ENCODE peak calls at places on chromosomes 12 and 14, in eight cellular contexts. P is mucosa of descending colon, Z is lower leg skin, N is esophagus squamous epithelium, D is uterus, L is stomach, U is gastrocnemius medialis, O is mammary epithelial cell. T is an unnamed sample.

GRCh38 chr14:26531894-26532293 is 65.9 kb downstream of the NOVA1 start:
- DNase-seq in P (no peak), Z (no peak), N (no peak), D (no peak), L (no peak), U (no peak), O (peak; percentile 0), T (no peak)

GRCh38 chr14:77598366-77599050 is 17.9 kb downstream of the SPTLC2 start:
- DNase-seq in P (no peak), Z (no peak), N (no peak), D (no peak), L (no peak), U (no peak), O (no peak), T (no peak)

GRCh38 chr12:110670161-110670701 is 18.7 kb downstream of the HVCN1 start:
- DNase-seq in P (no peak), Z (no peak), N (no peak), D (no peak), L (no peak), U (no peak), O (no peak), T (no peak)

GRCh38 chr12:116172224-116172849 is 105.2 kb downstream of the MED13L start:
- DNase-seq in P (no peak), Z (no peak), N (no peak), D (no peak), L (no peak), U (no peak), O (no peak), T (no peak)

GRCh38 chr14:72741836-72742681 is 151.8 kb downstream of the DPF3 start:
- DNase-seq in P (no peak), Z (peak; percentile 75), N (no peak), D (no peak), L (peak; percentile 13), U (no peak), O (no peak), T (no peak)

GRCh38 chr12:116980083-116980482 is 69.3 kb downstream of the FBXW8 start:
- DNase-seq in P (no peak), Z (no peak), N (no peak), D (no peak), L (no peak), U (no peak), O (no peak), T (no peak)

GRCh38 chr12:40444174-40444573 is 219.4 kb downstream of the LRRK2 start:
- DNase-seq in P (no peak), Z (no peak), N (no peak), D (no peak), L (no peak), U (no peak), O (peak; percentile 1), T (no peak)

GRCh38 chr14:50531595-50532501 is 521 bp downstream of the MAP4K5 start:
- DNase-seq in P (peak; percentile 71), Z (peak; percentile 93), N (peak; percentile 30), D (peak; percentile 54), L (peak; percentile 48), U (peak; percentile 24), O (peak; percentile 54), T (no peak)

GRCh38 chr12:52232916-52233461 is at the start of gene KRT7:
- DNase-seq in P (no peak), Z (peak; percentile 84), N (no peak), D (no peak), L (no peak), U (no peak), O (peak; percentile 90), T (no peak)

GRCh38 chr14:25800841-25801240 is 750.9 kb upstream of the STXBP6 start:
- DNase-seq in P (no peak), Z (no peak), N (no peak), D (no peak), L (no peak), U (no peak), O (no peak), T (no peak)

GRCh38 chr12:69397978-69398377 is 38.4 kb downstream of the YEATS4 start:
- DNase-seq in P (no peak), Z (no peak), N (no peak), D (no peak), L (no peak), U (no peak), O (no peak), T (no peak)

GRCh38 chr12:93570552-93571359 is 1.7 kb upstream of the SOCS2 start:
- DNase-seq in P (peak; percentile 96), Z (peak; percentile 99), N (peak; percentile 62), D (peak; percentile 96), L (peak; percentile 95), U (peak; percentile 87), O (peak; percentile 97), T (peak; percentile 60)

GRCh38 chr14:70811065-70811464 is 1.8 kb upstream of the MAP3K9 start:
- DNase-seq in P (no peak), Z (no peak), N (no peak), D (no peak), L (no peak), U (no peak), O (peak; percentile 48), T (no peak)

GRCh38 chr12:22255097-22255496 is 79.4 kb downstream of the ST8SIA1 start:
- DNase-seq in P (no peak), Z (no peak), N (no peak), D (no peak), L (no peak), U (no peak), O (peak; percentile 72), T (no peak)

GRCh38 chr14:92677087-92677668 is 71.2 kb downstream of the LGMN start:
- DNase-seq in P (no peak), Z (no peak), N (no peak), D (no peak), L (no peak), U (no peak), O (no peak), T (no peak)

GRCh38 chr12:20497707-20498106 is 129.4 kb downstream of the PDE3A start:
- DNase-seq in P (no peak), Z (no peak), N (no peak), D (no peak), L (no peak), U (no peak), O (no peak), T (no peak)

GRCh38 chr12:121525411-121525810 is 55.4 kb downstream of the KDM2B start:
- DNase-seq in P (no peak), Z (no peak), N (no peak), D (no peak), L (no peak), U (no peak), O (no peak), T (no peak)

GRCh38 chr14:35854696-35855270 is 28.6 kb downstream of the BRMS1L start:
- DNase-seq in P (no peak), Z (no peak), N (no peak), D (no peak), L (no peak), U (no peak), O (no peak), T (no peak)

GRCh38 chr12:1044697-1045096 is 53.7 kb downstream of the ERC1 start:
- DNase-seq in P (no peak), Z (no peak), N (no peak), D (no peak), L (no peak), U (no peak), O (peak; percentile 32), T (no peak)

DNA sequence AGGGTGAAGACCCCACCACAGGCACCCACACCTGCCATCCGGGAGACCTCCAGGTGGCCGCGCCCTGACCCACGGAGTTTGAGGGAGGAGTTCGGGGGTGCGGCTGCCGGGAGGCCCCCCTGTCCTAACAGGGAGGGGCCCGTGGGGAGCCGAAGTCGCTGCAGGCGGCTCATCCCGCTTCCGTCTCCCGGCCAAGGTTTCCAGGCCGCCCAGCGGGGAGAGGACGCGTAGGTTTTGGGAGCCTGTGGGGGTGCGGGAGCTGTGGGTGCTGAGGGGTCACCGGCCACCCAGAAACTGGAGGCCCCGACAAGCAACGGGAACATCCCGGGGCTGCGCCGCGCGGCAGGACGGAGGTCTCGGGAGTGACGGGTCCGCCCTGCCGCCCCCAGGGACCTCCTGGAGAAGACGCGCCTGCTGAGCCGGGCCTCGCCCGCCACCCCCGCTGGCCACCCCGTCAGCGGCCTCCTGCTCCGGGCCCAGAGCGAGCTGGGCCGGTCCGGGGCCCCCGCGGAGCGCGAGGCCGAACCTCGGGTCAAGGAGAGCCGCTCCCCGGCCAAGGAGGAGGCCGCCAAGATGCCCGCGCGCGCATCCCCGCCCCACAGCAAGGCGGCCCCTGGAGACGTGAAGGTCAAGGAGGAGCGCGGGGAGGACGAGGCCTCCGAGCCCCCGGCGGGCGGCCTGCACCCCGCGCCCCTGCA is 27.7 kb downstream of the LRCOL1 start:
- DNase-seq in P (no peak), Z (no peak), N (no peak), D (no peak), L (no peak), U (no peak), O (no peak), T (no peak)
- H3K4me3 ChIP-seq in P (no peak overlapping the region), Z (no peak overlapping the region), N (peak overlapping the region; percentile 55), D (peak overlapping the region; percentile 7), L (peak overlapping the region; percentile 35), U (peak overlapping the region; percentile 9), O (no peak overlapping the region), T (no peak overlapping the region)

GRCh38 chr14:105836160-105836559 is 309.8 kb downstream of the TMEM121 start:
- DNase-seq in P (peak; percentile 40), Z (no peak), N (no peak), D (no peak), L (no peak), U (no peak), O (no peak), T (no peak)

GRCh38 chr14:105830171-105830570 is 303.8 kb downstream of the TMEM121 start:
- DNase-seq in P (no peak), Z (no peak), N (no peak), D (no peak), L (no peak), U (no peak), O (no peak), T (no peak)
- TF ChIP-seq CTCF in P (no peak), Z (no peak), N (no peak), D (no peak), L (no peak), U (no peak), O (no peak), T (no peak)

GRCh38 chr14:52877628-52878027 is 73.2 kb downstream of the FERMT2 start:
- DNase-seq in P (no peak), Z (no peak), N (no peak), D (no peak), L (no peak), U (no peak), O (no peak), T (no peak)
- H3K4me3 ChIP-seq in P (no peak overlapping the region), Z (no peak overlapping the region), N (no peak overlapping the region), D (no peak overlapping the region), L (no peak overlapping the region), U (no peak overlapping the region), O (no peak overlapping the region), T (no peak overlapping the region)

DNA sequence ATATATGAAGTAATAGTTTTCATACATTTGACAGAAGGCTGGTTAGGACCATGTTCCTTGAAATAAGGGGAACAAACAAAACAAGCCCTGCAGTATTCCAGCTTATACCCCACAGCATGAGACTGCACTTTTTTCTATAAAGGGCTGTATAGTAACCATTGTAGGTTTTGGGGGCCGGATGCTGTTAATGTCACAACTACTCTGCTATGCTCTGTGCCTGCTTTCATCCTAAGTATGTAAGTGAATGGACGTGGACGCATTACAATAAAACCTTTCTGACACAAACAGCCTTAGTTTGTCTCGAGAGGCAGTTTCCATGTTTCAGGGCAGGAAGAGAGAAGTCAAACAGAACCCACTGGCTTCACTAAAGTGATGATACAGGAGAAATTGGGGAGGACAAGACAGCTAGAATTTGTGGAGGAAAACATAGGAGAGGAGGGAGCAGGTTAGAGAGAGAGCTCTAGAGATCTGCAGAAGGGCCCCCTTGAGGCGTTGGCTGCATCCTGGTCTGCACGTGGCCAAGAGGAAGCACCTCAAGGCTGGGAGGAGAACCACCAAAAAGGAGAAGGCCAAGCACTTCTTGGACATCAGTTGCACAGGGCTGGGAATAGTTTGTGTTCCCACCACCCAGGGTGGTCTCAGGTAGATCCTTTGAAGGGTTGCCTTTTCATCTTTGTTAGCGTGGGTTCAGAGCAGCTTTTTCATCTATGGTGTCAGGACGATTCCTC is 63.7 kb downstream of the TRAF3 start:
- DNase-seq in P (no peak), Z (no peak), N (no peak), D (no peak), L (no peak), U (no peak), O (no peak), T (no peak)
- TF ChIP-seq CTCF in P (no peak), Z (no peak), N (no peak), D (no peak), L (no peak), U (no peak), O (no peak), T (no peak)

T was measured in HFF-Myc.